ENCODE peak calls at places on chromosome 11, in ten cellular contexts. One of them, this sample, is unnamed.
A peak's percentile ranks its signal among the peaks of the same experiment; 100 is the strongest.

GRCh38 chr11:69644071-69644961 is 3.4 kb downstream of the CCND1 start:
- DNase-seq in GM23338: no peak
- DNase-seq in lower lobe of right lung: peak; percentile 92
- DNase-seq in dorsolateral prefrontal cortex: no peak
- DNase-seq in Peyer's patch: peak; percentile 76
- DNase-seq in HL-60: no peak
- DNase-seq in GM06990: no peak
- DNase-seq in right atrium auricular region: peak; percentile 72
- DNase-seq in tibial artery: peak; percentile 94
- DNase-seq in brain microvascular endothelial cell: peak; percentile 70
- DNase-seq in this sample: peak; percentile 87

GRCh38 chr11:32309541-32310217 is 125.7 kb downstream of the WT1 start:
- DNase-seq in GM06990: no peak
- DNase-seq in HL-60: no peak
- DNase-seq in lower lobe of right lung: no peak
- DNase-seq in right atrium auricular region: no peak
- DNase-seq in tibial artery: no peak
- DNase-seq in Peyer's patch: no peak
- DNase-seq in GM23338: no peak
- DNase-seq in brain microvascular endothelial cell: no peak
- DNase-seq in dorsolateral prefrontal cortex: no peak
- DNase-seq in this sample: no peak

GRCh38 chr11:74714904-74715303 is 16.3 kb downstream of the CHRDL2 start:
- DNase-seq in GM23338: no peak
- DNase-seq in brain microvascular endothelial cell: no peak
- DNase-seq in lower lobe of right lung: no peak
- DNase-seq in HL-60: no peak
- DNase-seq in right atrium auricular region: no peak
- DNase-seq in dorsolateral prefrontal cortex: no peak
- DNase-seq in tibial artery: no peak
- DNase-seq in GM06990: no peak
- DNase-seq in Peyer's patch: no peak
- DNase-seq in this sample: no peak

GRCh38 chr11:107720305-107720775 is 8.5 kb upstream of the SLN start:
- DNase-seq in GM23338: no peak
- DNase-seq in right atrium auricular region: no peak
- DNase-seq in GM06990: no peak
- DNase-seq in lower lobe of right lung: no peak
- DNase-seq in tibial artery: no peak
- DNase-seq in Peyer's patch: no peak
- DNase-seq in dorsolateral prefrontal cortex: no peak
- DNase-seq in brain microvascular endothelial cell: no peak
- DNase-seq in HL-60: no peak
- DNase-seq in this sample: no peak

GRCh38 chr11:134532176-134532920 is 120.3 kb upstream of the B3GAT1 start:
- DNase-seq in HL-60: no peak
- DNase-seq in GM06990: no peak
- DNase-seq in Peyer's patch: no peak
- DNase-seq in lower lobe of right lung: peak; percentile 21
- DNase-seq in right atrium auricular region: no peak
- DNase-seq in tibial artery: peak; percentile 54
- DNase-seq in brain microvascular endothelial cell: no peak
- DNase-seq in dorsolateral prefrontal cortex: no peak
- DNase-seq in GM23338: no peak
- DNase-seq in this sample: no peak

GRCh38 chr11:17979770-17980371 is 33.0 kb downstream of the SERGEF start:
- DNase-seq in GM06990: no peak
- DNase-seq in lower lobe of right lung: no peak
- DNase-seq in tibial artery: no peak
- DNase-seq in Peyer's patch: no peak
- DNase-seq in dorsolateral prefrontal cortex: no peak
- DNase-seq in GM23338: peak; percentile 81
- DNase-seq in brain microvascular endothelial cell: no peak
- DNase-seq in right atrium auricular region: no peak
- DNase-seq in HL-60: no peak
- DNase-seq in this sample: no peak

GRCh38 chr11:57800444-57801184 is 39.0 kb downstream of the CTNND1 start:
- DNase-seq in GM23338: peak; percentile 93
- DNase-seq in brain microvascular endothelial cell: peak; percentile 47
- DNase-seq in GM06990: peak; percentile 41
- DNase-seq in lower lobe of right lung: no peak
- DNase-seq in right atrium auricular region: no peak
- DNase-seq in tibial artery: no peak
- DNase-seq in dorsolateral prefrontal cortex: no peak
- DNase-seq in HL-60: peak; percentile 35
- DNase-seq in Peyer's patch: no peak
- DNase-seq in this sample: peak; percentile 99

GRCh38 chr11:117299351-117300300 is 8.5 kb downstream of the BACE1-AS start:
- DNase-seq in tibial artery: no peak
- DNase-seq in GM23338: no peak
- DNase-seq in lower lobe of right lung: no peak
- DNase-seq in GM06990: no peak
- DNase-seq in brain microvascular endothelial cell: no peak
- DNase-seq in Peyer's patch: no peak
- DNase-seq in dorsolateral prefrontal cortex: no peak
- DNase-seq in right atrium auricular region: no peak
- DNase-seq in HL-60: no peak
- DNase-seq in this sample: no peak

GRCh38 chr11:114496915-114497314 is 57.6 kb downstream of the REXO2 start:
- DNase-seq in right atrium auricular region: no peak
- DNase-seq in tibial artery: no peak
- DNase-seq in Peyer's patch: no peak
- DNase-seq in GM23338: no peak
- DNase-seq in lower lobe of right lung: no peak
- DNase-seq in GM06990: no peak
- DNase-seq in HL-60: no peak
- DNase-seq in brain microvascular endothelial cell: no peak
- DNase-seq in dorsolateral prefrontal cortex: no peak
- DNase-seq in this sample: no peak

GRCh38 chr11:24324211-24324610 is 172.6 kb upstream of the LUZP2 start:
- DNase-seq in brain microvascular endothelial cell: peak; percentile 14
- DNase-seq in GM06990: no peak
- DNase-seq in tibial artery: no peak
- DNase-seq in lower lobe of right lung: no peak
- DNase-seq in right atrium auricular region: no peak
- DNase-seq in Peyer's patch: no peak
- DNase-seq in dorsolateral prefrontal cortex: no peak
- DNase-seq in GM23338: peak; percentile 4
- DNase-seq in HL-60: no peak
- DNase-seq in this sample: no peak

GRCh38 chr11:110086892-110087309 is 6.3 kb upstream of the ZC3H12C start:
- DNase-seq in dorsolateral prefrontal cortex: no peak
- DNase-seq in GM23338: no peak
- DNase-seq in lower lobe of right lung: no peak
- DNase-seq in Peyer's patch: no peak
- DNase-seq in GM06990: no peak
- DNase-seq in tibial artery: no peak
- DNase-seq in HL-60: no peak
- DNase-seq in right atrium auricular region: no peak
- DNase-seq in brain microvascular endothelial cell: peak; percentile 72
- DNase-seq in this sample: no peak

GRCh38 chr11:61805146-61805545 is 11.7 kb downstream of the FADS1 start:
- DNase-seq in Peyer's patch: no peak
- DNase-seq in brain microvascular endothelial cell: no peak
- DNase-seq in HL-60: no peak
- DNase-seq in lower lobe of right lung: no peak
- DNase-seq in GM06990: no peak
- DNase-seq in tibial artery: no peak
- DNase-seq in GM23338: no peak
- DNase-seq in right atrium auricular region: no peak
- DNase-seq in dorsolateral prefrontal cortex: no peak
- DNase-seq in this sample: no peak

GRCh38 chr11:71305451-71306125 is 53.2 kb upstream of the SHANK2 start:
- DNase-seq in brain microvascular endothelial cell: no peak
- DNase-seq in tibial artery: peak; percentile 23
- DNase-seq in GM23338: no peak
- DNase-seq in Peyer's patch: peak; percentile 34
- DNase-seq in HL-60: no peak
- DNase-seq in dorsolateral prefrontal cortex: no peak
- DNase-seq in lower lobe of right lung: no peak
- DNase-seq in GM06990: no peak
- DNase-seq in right atrium auricular region: peak; percentile 18
- DNase-seq in this sample: no peak

GRCh38 chr11:35549787-35550186 is 24.4 kb upstream of the PAMR1 start:
- DNase-seq in right atrium auricular region: no peak
- DNase-seq in brain microvascular endothelial cell: peak; percentile 97
- DNase-seq in GM06990: no peak
- DNase-seq in lower lobe of right lung: peak; percentile 51
- DNase-seq in dorsolateral prefrontal cortex: no peak
- DNase-seq in tibial artery: no peak
- DNase-seq in Peyer's patch: no peak
- DNase-seq in GM23338: peak; percentile 18
- DNase-seq in HL-60: no peak
- DNase-seq in this sample: no peak

GRCh38 chr11:28808771-28809170 is 700.6 kb downstream of the METTL15 start:
- DNase-seq in lower lobe of right lung: no peak
- DNase-seq in right atrium auricular region: no peak
- DNase-seq in Peyer's patch: no peak
- DNase-seq in GM06990: no peak
- DNase-seq in dorsolateral prefrontal cortex: no peak
- DNase-seq in tibial artery: no peak
- DNase-seq in HL-60: no peak
- DNase-seq in GM23338: no peak
- DNase-seq in brain microvascular endothelial cell: no peak
- DNase-seq in this sample: no peak

GRCh38 chr11:24679686-24680318 is 182.9 kb downstream of the LUZP2 start:
- DNase-seq in GM06990: no peak
- DNase-seq in Peyer's patch: no peak
- DNase-seq in HL-60: no peak
- DNase-seq in GM23338: peak; percentile 62
- DNase-seq in right atrium auricular region: no peak
- DNase-seq in brain microvascular endothelial cell: no peak
- DNase-seq in lower lobe of right lung: no peak
- DNase-seq in tibial artery: no peak
- DNase-seq in dorsolateral prefrontal cortex: no peak
- DNase-seq in this sample: no peak

GRCh38 chr11:118605116-118605867 is 2.1 kb upstream of the PHLDB1 start:
- DNase-seq in lower lobe of right lung: no peak
- DNase-seq in GM06990: no peak
- DNase-seq in HL-60: no peak
- DNase-seq in brain microvascular endothelial cell: peak; percentile 75
- DNase-seq in Peyer's patch: no peak
- DNase-seq in right atrium auricular region: peak; percentile 90
- DNase-seq in dorsolateral prefrontal cortex: peak; percentile 60
- DNase-seq in tibial artery: peak; percentile 92
- DNase-seq in GM23338: peak; percentile 67
- DNase-seq in this sample: no peak
- H3K4me3 ChIP-seq in lower lobe of right lung: no peak overlapping the region
- H3K4me3 ChIP-seq in GM06990: no peak overlapping the region
- H3K4me3 ChIP-seq in HL-60: no peak overlapping the region
- H3K4me3 ChIP-seq in brain microvascular endothelial cell: no peak overlapping the region
- H3K4me3 ChIP-seq in Peyer's patch: no peak overlapping the region
- H3K4me3 ChIP-seq in right atrium auricular region: no peak overlapping the region
- H3K4me3 ChIP-seq in dorsolateral prefrontal cortex: no peak overlapping the region
- H3K4me3 ChIP-seq in tibial artery: no peak overlapping the region
- H3K4me3 ChIP-seq in GM23338: peak overlapping the region; percentile 18
- H3K4me3 ChIP-seq in this sample: no peak overlapping the region

DNA sequence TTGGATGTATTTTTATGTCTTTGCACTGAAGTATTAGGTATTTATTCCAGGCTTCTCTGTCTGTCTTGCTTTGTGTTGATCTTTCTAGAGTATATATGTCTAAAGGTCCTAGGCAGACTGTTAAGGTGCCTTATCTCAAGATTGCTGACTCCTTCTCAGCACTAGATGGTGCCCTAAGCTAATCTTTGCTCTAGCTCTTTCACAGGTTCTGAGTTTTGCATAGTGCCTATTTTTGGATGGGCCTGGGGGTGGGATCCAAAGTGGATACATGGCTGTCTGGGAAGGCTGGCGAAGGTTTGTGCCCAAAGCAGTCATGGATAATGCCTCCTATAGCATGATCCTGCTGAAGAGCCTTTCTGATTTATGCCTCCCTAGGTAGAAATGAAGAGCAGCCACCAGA is 154.9 kb downstream of the TRPC6 start:
- DNase-seq in HL-60: no peak
- DNase-seq in GM06990: no peak
- DNase-seq in Peyer's patch: no peak
- DNase-seq in tibial artery: no peak
- DNase-seq in GM23338: peak; percentile 74
- DNase-seq in right atrium auricular region: no peak
- DNase-seq in brain microvascular endothelial cell: peak; percentile 20
- DNase-seq in dorsolateral prefrontal cortex: no peak
- DNase-seq in lower lobe of right lung: no peak
- DNase-seq in this sample: peak; percentile 10
- TF ChIP-seq CTCF in HL-60: no peak
- TF ChIP-seq CTCF in GM06990: peak; percentile 62
- TF ChIP-seq CTCF in Peyer's patch: peak; percentile 55
- TF ChIP-seq CTCF in tibial artery: no peak
- TF ChIP-seq CTCF in GM23338: peak; percentile 79
- TF ChIP-seq CTCF in right atrium auricular region: peak; percentile 17
- TF ChIP-seq CTCF in brain microvascular endothelial cell: peak; percentile 72
- TF ChIP-seq CTCF in dorsolateral prefrontal cortex: no peak
- TF ChIP-seq CTCF in lower lobe of right lung: peak; percentile 28
- TF ChIP-seq CTCF in this sample: peak; percentile 69

DNA sequence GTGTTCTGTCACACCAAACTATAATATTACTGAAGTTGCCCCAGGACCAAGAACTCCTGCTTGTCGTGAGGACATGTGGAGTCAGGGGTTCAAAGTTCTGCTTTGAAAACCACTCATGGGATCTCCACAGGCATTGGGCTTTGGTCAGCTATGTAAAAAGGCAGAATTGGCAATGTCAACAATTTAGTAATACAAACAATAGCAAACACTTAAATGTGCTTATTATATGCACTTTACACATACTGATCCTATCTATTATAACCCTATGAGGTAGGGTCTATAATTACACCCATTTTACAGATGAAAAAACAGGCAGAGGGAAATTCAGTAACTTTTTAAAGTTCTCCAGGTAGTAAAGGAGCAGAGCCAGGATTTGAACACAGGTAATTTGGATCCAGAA is 94.6 kb downstream of the CCDC83 start:
- DNase-seq in tibial artery: no peak
- DNase-seq in dorsolateral prefrontal cortex: no peak
- DNase-seq in HL-60: no peak
- DNase-seq in right atrium auricular region: no peak
- DNase-seq in GM23338: no peak
- DNase-seq in Peyer's patch: no peak
- DNase-seq in brain microvascular endothelial cell: no peak
- DNase-seq in lower lobe of right lung: no peak
- DNase-seq in GM06990: no peak
- DNase-seq in this sample: no peak
- H3K4me3 ChIP-seq in tibial artery: no peak overlapping the region
- H3K4me3 ChIP-seq in dorsolateral prefrontal cortex: no peak overlapping the region
- H3K4me3 ChIP-seq in HL-60: no peak overlapping the region
- H3K4me3 ChIP-seq in right atrium auricular region: no peak overlapping the region
- H3K4me3 ChIP-seq in GM23338: no peak overlapping the region
- H3K4me3 ChIP-seq in Peyer's patch: no peak overlapping the region
- H3K4me3 ChIP-seq in brain microvascular endothelial cell: no peak overlapping the region
- H3K4me3 ChIP-seq in lower lobe of right lung: no peak overlapping the region
- H3K4me3 ChIP-seq in GM06990: no peak overlapping the region
- H3K4me3 ChIP-seq in this sample: no peak overlapping the region

DNA sequence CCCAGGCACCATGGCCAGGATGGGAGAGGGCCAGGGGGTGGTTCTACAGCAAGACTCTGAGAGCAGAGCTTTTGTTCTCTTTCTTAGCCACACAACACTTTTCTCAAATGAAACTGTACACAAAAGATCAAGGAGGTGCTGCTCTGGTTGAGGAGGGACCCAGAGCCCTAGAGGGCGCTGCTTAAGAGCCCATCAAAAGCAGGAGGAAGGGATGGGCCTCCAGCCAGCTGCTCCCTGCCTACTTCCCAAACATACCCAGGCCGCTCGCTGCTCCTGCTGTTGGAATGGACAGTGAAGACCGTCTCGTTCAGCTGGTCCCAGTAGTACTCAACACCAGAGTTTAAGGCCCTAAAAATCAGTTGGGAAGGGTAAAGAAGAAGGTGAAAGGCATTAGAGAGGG is 18.4 kb upstream of the CHRM4 start:
- DNase-seq in dorsolateral prefrontal cortex: no peak
- DNase-seq in lower lobe of right lung: no peak
- DNase-seq in GM23338: peak; percentile 82
- DNase-seq in GM06990: no peak
- DNase-seq in right atrium auricular region: no peak
- DNase-seq in tibial artery: peak; percentile 53
- DNase-seq in HL-60: no peak
- DNase-seq in Peyer's patch: no peak
- DNase-seq in brain microvascular endothelial cell: no peak
- DNase-seq in this sample: peak; percentile 28
- TF ChIP-seq CTCF in dorsolateral prefrontal cortex: no peak
- TF ChIP-seq CTCF in lower lobe of right lung: no peak
- TF ChIP-seq CTCF in GM23338: peak; percentile 71
- TF ChIP-seq CTCF in GM06990: no peak
- TF ChIP-seq CTCF in right atrium auricular region: no peak
- TF ChIP-seq CTCF in tibial artery: no peak
- TF ChIP-seq CTCF in HL-60: no peak
- TF ChIP-seq CTCF in Peyer's patch: no peak
- TF ChIP-seq CTCF in brain microvascular endothelial cell: peak; percentile 52
- TF ChIP-seq CTCF in this sample: peak; percentile 67

This sample was measured in LNCaP clone FGC.